ENCODE peak calls at places on chromosome 11, in nine cellular contexts. G is astrocyte of the spinal cord; E is CD4-positive, alpha-beta T cell; O is Caco-2; M is ascending aorta; W is neural progenitor cell; Q is HFF-Myc; I is heart left ventricle; L is tibial artery. J is an unnamed sample.

GRCh38 chr11:111376453-111376871 is 2.6 kb downstream of the POU2AF1 start:
- DNase-seq in G (no peak), E (no peak), O (no peak), M (no peak), W (no peak), Q (no peak), I (no peak), L (no peak), J (no peak)

GRCh38 chr11:67274768-67275605 is 8.7 kb downstream of the GRK2 start:
- DNase-seq in G (no peak), E (no peak), O (no peak), M (no peak), W (no peak), Q (no peak), I (peak; percentile 77), L (peak; percentile 71), J (no peak)

GRCh38 chr11:75443043-75443442 is 10.0 kb upstream of the KLHL35 start:
- DNase-seq in G (no peak), E (no peak), O (no peak), M (no peak), W (no peak), Q (no peak), I (no peak), L (no peak), J (no peak)

GRCh38 chr11:117696489-117696888 is 100.5 kb downstream of the DSCAML1 start:
- DNase-seq in G (no peak), E (no peak), O (no peak), M (no peak), W (peak; percentile 50), Q (no peak), I (no peak), L (no peak), J (no peak)

GRCh38 chr11:1308745-1309497 is 511 bp downstream of the TOLLIP start:
- DNase-seq in G (no peak), E (no peak), O (no peak), M (no peak), W (no peak), Q (no peak), I (no peak), L (peak; percentile 72), J (no peak)

GRCh38 chr11:79437274-79437980 is 3.4 kb downstream of the TENM4 start:
- DNase-seq in G (peak; percentile 71), E (no peak), O (no peak), M (no peak), W (peak; percentile 85), Q (no peak), I (peak; percentile 81), L (peak; percentile 88), J (no peak)

GRCh38 chr11:72079776-72080325 is 491 bp downstream of the NUMA1 start:
- DNase-seq in G (no peak), E (no peak), O (no peak), M (no peak), W (no peak), Q (no peak), I (no peak), L (no peak), J (no peak)

GRCh38 chr11:45354976-45355705 is 69.0 kb upstream of the SYT13 start:
- DNase-seq in G (peak; percentile 80), E (peak; percentile 87), O (no peak), M (peak; percentile 33), W (peak; percentile 94), Q (peak; percentile 16), I (peak; percentile 90), L (peak; percentile 90), J (peak; percentile 61)

GRCh38 chr11:68598816-68599653 is 85.3 kb upstream of the GAL start:
- DNase-seq in G (peak; percentile 20), E (no peak), O (no peak), M (no peak), W (no peak), Q (no peak), I (no peak), L (no peak), J (no peak)

GRCh38 chr11:47070769-47071168 is 105.9 kb downstream of the ARFGAP2 start:
- DNase-seq in G (no peak), E (no peak), O (no peak), M (no peak), W (no peak), Q (no peak), I (no peak), L (no peak), J (no peak)

GRCh38 chr11:130282111-130282510 is 32.6 kb downstream of the ZBTB44 start:
- DNase-seq in G (no peak), E (no peak), O (no peak), M (no peak), W (no peak), Q (no peak), I (no peak), L (no peak), J (no peak)

GRCh38 chr11:25211635-25212251 is 714.9 kb downstream of the LUZP2 start:
- DNase-seq in G (peak; percentile 0), E (no peak), O (peak; percentile 27), M (no peak), W (no peak), Q (no peak), I (no peak), L (no peak), J (no peak)

GRCh38 chr11:68338041-68338800 is 25.8 kb downstream of the LRP5 start:
- DNase-seq in G (no peak), E (no peak), O (no peak), M (no peak), W (no peak), Q (no peak), I (no peak), L (peak; percentile 91), J (no peak)

GRCh38 chr11:120801801-120802689 is 221.9 kb upstream of the TBCEL start:
- DNase-seq in G (peak; percentile 54), E (peak; percentile 19), O (peak; percentile 78), M (no peak), W (peak; percentile 82), Q (peak; percentile 12), I (peak; percentile 66), L (no peak), J (peak; percentile 80)

GRCh38 chr11:82865841-82866240 is 34.4 kb downstream of the PRCP start:
- DNase-seq in G (no peak), E (no peak), O (no peak), M (no peak), W (no peak), Q (no peak), I (no peak), L (no peak), J (no peak)

GRCh38 chr11:70471254-70471653 is 72.9 kb downstream of the CTTN start:
- DNase-seq in G (no peak), E (no peak), O (peak; percentile 80), M (no peak), W (peak; percentile 78), Q (no peak), I (no peak), L (no peak), J (no peak)

GRCh38 chr11:122226810-122227379 is 110.9 kb upstream of the BLID start:
- DNase-seq in G (peak; percentile 67), E (no peak), O (no peak), M (no peak), W (no peak), Q (peak; percentile 54), I (no peak), L (no peak), J (no peak)

GRCh38 chr11:2837096-2837601 is 48.4 kb downstream of the CDKN1C start:
- DNase-seq in G (no peak), E (no peak), O (peak; percentile 85), M (no peak), W (peak; percentile 87), Q (no peak), I (peak; percentile 88), L (peak; percentile 87), J (no peak)

GRCh38 chr11:30697032-30697431 is 110.9 kb upstream of the MPPED2 start:
- DNase-seq in G (no peak), E (no peak), O (no peak), M (no peak), W (no peak), Q (no peak), I (no peak), L (no peak), J (no peak)

GRCh38 chr11:64331569-64332371 is 8.2 kb upstream of the CCDC88B start:
- DNase-seq in G (peak; percentile 77), E (peak; percentile 43), O (peak; percentile 42), M (peak; percentile 48), W (no peak), Q (peak; percentile 60), I (peak; percentile 88), L (no peak), J (peak; percentile 83)
- TF ChIP-seq CTCF in G (peak; percentile 76), E (peak; percentile 8), O (peak; percentile 20), M (peak; percentile 13), W (peak; percentile 37), Q (peak; percentile 77), I (peak; percentile 30), L (no peak), J (no peak)

GRCh38 chr11:35144103-35144741 is 5.3 kb downstream of the CD44 start:
- DNase-seq in G (peak; percentile 81), E (peak; percentile 50), O (no peak), M (no peak), W (no peak), Q (peak; percentile 55), I (no peak), L (no peak), J (no peak)
- TF ChIP-seq CTCF in G (no peak), E (no peak), O (no peak), M (no peak), W (no peak), Q (peak; percentile 9), I (no peak), L (no peak), J (no peak)

GRCh38 chr11:62726156-62727006 is 876 bp downstream of the HNRNPUL2 start:
- DNase-seq in G (no peak), E (no peak), O (no peak), M (no peak), W (no peak), Q (no peak), I (no peak), L (peak; percentile 70), J (no peak)

GRCh38 chr11:62724171-62724570 is 3.1 kb downstream of the HNRNPUL2 start:
- DNase-seq in G (no peak), E (no peak), O (no peak), M (no peak), W (no peak), Q (no peak), I (no peak), L (no peak), J (no peak)

GRCh38 chr11:62725686-62726085 is 1.6 kb downstream of the HNRNPUL2 start:
- DNase-seq in G (no peak), E (no peak), O (no peak), M (no peak), W (no peak), Q (no peak), I (no peak), L (no peak), J (no peak)

GRCh38 chr11:62719302-62719978 is 7.8 kb downstream of the HNRNPUL2 start:
- DNase-seq in G (no peak), E (no peak), O (no peak), M (no peak), W (no peak), Q (no peak), I (no peak), L (no peak), J (no peak)

GRCh38 chr11:62721994-62722393 is 5.3 kb downstream of the HNRNPUL2 start:
- DNase-seq in G (peak; percentile 39), E (no peak), O (peak; percentile 73), M (no peak), W (peak; percentile 51), Q (no peak), I (no peak), L (no peak), J (no peak)
- TF ChIP-seq CTCF in G (peak; percentile 13), E (no peak), O (peak; percentile 49), M (no peak), W (peak; percentile 29), Q (peak; percentile 14), I (no peak), L (no peak), J (no peak)

GRCh38 chr11:119094816-119095065 is 6.9 kb downstream of the DPAGT1 start:
- DNase-seq in G (peak; percentile 86), E (no peak), O (peak; percentile 91), M (peak; percentile 55), W (peak; percentile 90), Q (no peak), I (peak; percentile 91), L (peak; percentile 93), J (no peak)
- TF ChIP-seq CTCF in G (peak; percentile 79), E (peak; percentile 62), O (peak; percentile 72), M (peak; percentile 70), W (peak; percentile 69), Q (peak; percentile 63), I (peak; percentile 72), L (peak; percentile 56), J (no peak)

J was measured in omental fat pad.